ENCODE peak calls at places on chromosomes 7 and 10, in seven cellular contexts. P, A, W, F, S, V and N are unnamed samples.

GRCh38 chr10:84098667-84099066 is 40.6 kb upstream of the GHITM start:
- DNase-seq in P (no peak), A (no peak), W (no peak), F (no peak), S (no peak), V (no peak), N (no peak)

GRCh38 chr7:42831051-42831952 is 80.6 kb downstream of the C7orf25 start:
- DNase-seq in P (peak), A (peak), W (peak), F (no peak), S (no peak), V (no peak), N (peak)

GRCh38 chr10:15324611-15325010 is 46.5 kb downstream of the FAM171A1 start:
- DNase-seq in P (no peak), A (no peak), W (no peak), F (no peak), S (no peak), V (no peak), N (no peak)

GRCh38 chr10:71205468-71205867 is 6.9 kb upstream of the UNC5B start:
- DNase-seq in P (no peak), A (peak), W (no peak), F (no peak), S (no peak), V (no peak), N (no peak)

GRCh38 chr10:119406137-119406536 is 136.4 kb downstream of the RGS10 start:
- DNase-seq in P (no peak), A (no peak), W (no peak), F (no peak), S (no peak), V (no peak), N (no peak)

GRCh38 chr7:65746398-65746669 is 126.5 kb upstream of the VKORC1L1 start:
- DNase-seq in P (no peak), A (no peak), W (no peak), F (no peak), S (no peak), V (peak), N (no peak)

GRCh38 chr10:71761105-71761511 is 12.2 kb downstream of the VSIR start:
- DNase-seq in P (peak), A (no peak), W (no peak), F (no peak), S (no peak), V (no peak), N (no peak)

GRCh38 chr7:114879554-114879953 is 42.3 kb upstream of the MDFIC start:
- DNase-seq in P (no peak), A (no peak), W (no peak), F (no peak), S (no peak), V (no peak), N (no peak)

GRCh38 chr10:93652857-93653256 is 40.5 kb downstream of the PDE6C start:
- DNase-seq in P (peak), A (no peak), W (no peak), F (no peak), S (no peak), V (no peak), N (no peak)

GRCh38 chr7:110839866-110840265 is 251.1 kb upstream of the LRRN3 start:
- DNase-seq in P (no peak), A (peak), W (peak), F (no peak), S (no peak), V (peak), N (no peak)

GRCh38 chr7:140031364-140031763 is 31.4 kb downstream of the PARP12 start:
- DNase-seq in P (no peak), A (no peak), W (no peak), F (no peak), S (no peak), V (no peak), N (no peak)